ENCODE peak calls at places on chromosomes 6 and 20, in nine cellular contexts. C, X, Q, T, D, F, W, P and L are unnamed samples.

GRCh38 chr20:36439040-36439730 is 102.1 kb upstream of the MYL9 start:
- DNase-seq in D (peak; percentile 80), W (no peak), Q (peak; percentile 81), X (peak; percentile 75), T (peak; percentile 68), F (peak; percentile 82), C (peak; percentile 64), P (peak; percentile 69), L (peak; percentile 90)

GRCh38 chr20:6122873-6123649 is at the start of gene FERMT1:
- DNase-seq in Q (peak; percentile 80), W (peak; percentile 53), D (peak; percentile 69), C (peak; percentile 50), F (peak; percentile 87), X (no peak), T (no peak), P (no peak), L (peak; percentile 90)

GRCh38 chr6:10315631-10316145 is 99.2 kb downstream of the TFAP2A start:
- DNase-seq in W (no peak), D (no peak), P (no peak), C (no peak), F (no peak), X (no peak), T (no peak), Q (no peak), L (no peak)

GRCh38 chr6:5394280-5394679 is 133.0 kb downstream of the FARS2 start:
- DNase-seq in F (no peak), D (no peak), C (no peak), T (no peak), P (no peak), W (no peak), X (no peak), Q (no peak), L (no peak)

GRCh38 chr6:111274593-111275217 is 187.4 kb downstream of the SLC16A10 start:
- DNase-seq in Q (no peak), F (no peak), T (no peak), P (no peak), C (no peak), W (no peak), D (no peak), X (no peak), L (no peak)

GRCh38 chr20:59678951-59679350 is 74.6 kb downstream of the PHACTR3 start:
- DNase-seq in Q (no peak), F (no peak), W (no peak), T (no peak), D (no peak), C (no peak), P (no peak), X (no peak), L (peak; percentile 40)

GRCh38 chr6:14664616-14665315 is 547.2 kb downstream of the CD83 start:
- DNase-seq in X (no peak), T (no peak), Q (no peak), W (no peak), P (peak; percentile 60), D (no peak), F (no peak), C (no peak), L (no peak)

GRCh38 chr6:106490453-106490852 is 129.9 kb downstream of the CRYBG1 start:
- DNase-seq in T (no peak), W (no peak), F (no peak), D (no peak), C (no peak), X (no peak), Q (no peak), P (no peak), L (no peak)

GRCh38 chr6:84052883-84053241 is 19.3 kb downstream of the MRAP2 start:
- DNase-seq in F (no peak), P (no peak), C (no peak), W (no peak), T (no peak), X (no peak), Q (no peak), D (no peak), L (no peak)

GRCh38 chr6:105968230-105968954 is 117.7 kb upstream of the PRDM1 start:
- DNase-seq in C (no peak), D (no peak), P (no peak), X (no peak), F (no peak), T (no peak), W (peak; percentile 29), Q (no peak), L (no peak)

DNA sequence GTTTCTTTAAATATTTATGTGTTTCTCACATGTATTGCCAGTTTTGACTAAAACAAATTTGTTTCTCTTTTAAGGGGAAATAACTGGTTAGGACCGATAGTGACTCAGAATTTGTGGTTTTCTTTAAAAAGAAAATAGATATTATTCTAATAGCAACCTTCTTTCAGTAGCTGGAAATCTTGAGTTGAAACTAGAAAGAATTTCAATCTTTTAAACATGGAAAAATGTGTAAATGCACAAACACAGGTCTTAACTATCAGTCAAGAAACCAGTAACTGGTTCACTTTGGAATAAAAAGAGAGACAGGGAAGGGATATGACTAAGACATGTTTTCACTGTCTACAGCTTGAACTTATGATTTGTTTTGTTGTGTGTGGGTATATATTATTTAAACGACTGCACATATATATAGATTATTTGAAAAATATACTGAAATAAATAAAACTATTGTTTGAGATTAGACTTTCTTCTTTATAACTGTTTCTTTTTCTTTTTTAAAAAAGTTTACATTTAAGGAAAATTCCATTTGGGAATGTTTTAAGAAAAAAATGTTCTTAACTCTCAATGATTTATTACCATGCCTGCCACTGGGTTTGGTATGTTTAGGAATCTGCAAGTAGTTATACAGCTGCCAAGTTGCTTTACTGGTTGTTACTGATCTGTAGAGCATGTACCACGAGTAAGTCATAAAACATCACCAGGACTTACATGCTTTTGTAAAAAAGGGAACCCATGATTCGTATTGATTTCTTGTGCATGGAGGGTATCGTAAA is 753.3 kb upstream of the MARCKS start:
- DNase-seq in W (peak; percentile 97), T (no peak), X (no peak), P (no peak), D (no peak), C (no peak), Q (no peak), F (no peak), L (no peak)
- H3K27ac ChIP-seq in W (peak overlapping the region; percentile 7), T (no peak overlapping the region), X (peak overlapping the region; percentile 38), P (no peak overlapping the region), D (no peak overlapping the region), C (no peak overlapping the region), Q (no peak overlapping the region), F (no peak overlapping the region), L (peak overlapping the region; percentile 36)

GRCh38 chr6:34412054-34412453 is 13.8 kb downstream of the RPS10 start:
- DNase-seq in T (no peak), W (peak; percentile 2), F (no peak), X (no peak), C (no peak), P (no peak), D (no peak), Q (no peak), L (no peak)

GRCh38 chr6:34412643-34413214 is 13.1 kb downstream of the RPS10 start:
- DNase-seq in P (no peak), D (no peak), T (no peak), Q (no peak), W (peak; percentile 43), X (no peak), C (no peak), F (no peak), L (no peak)

GRCh38 chr6:34416877-34417371 is 8.9 kb downstream of the RPS10 start:
- DNase-seq in T (no peak), P (no peak), W (no peak), D (no peak), C (no peak), X (no peak), F (no peak), Q (no peak), L (no peak)

GRCh38 chr6:34418367-34418766 is 7.5 kb downstream of the RPS10 start:
- DNase-seq in F (no peak), P (no peak), W (no peak), C (no peak), D (no peak), T (no peak), Q (no peak), X (no peak), L (no peak)

DNA sequence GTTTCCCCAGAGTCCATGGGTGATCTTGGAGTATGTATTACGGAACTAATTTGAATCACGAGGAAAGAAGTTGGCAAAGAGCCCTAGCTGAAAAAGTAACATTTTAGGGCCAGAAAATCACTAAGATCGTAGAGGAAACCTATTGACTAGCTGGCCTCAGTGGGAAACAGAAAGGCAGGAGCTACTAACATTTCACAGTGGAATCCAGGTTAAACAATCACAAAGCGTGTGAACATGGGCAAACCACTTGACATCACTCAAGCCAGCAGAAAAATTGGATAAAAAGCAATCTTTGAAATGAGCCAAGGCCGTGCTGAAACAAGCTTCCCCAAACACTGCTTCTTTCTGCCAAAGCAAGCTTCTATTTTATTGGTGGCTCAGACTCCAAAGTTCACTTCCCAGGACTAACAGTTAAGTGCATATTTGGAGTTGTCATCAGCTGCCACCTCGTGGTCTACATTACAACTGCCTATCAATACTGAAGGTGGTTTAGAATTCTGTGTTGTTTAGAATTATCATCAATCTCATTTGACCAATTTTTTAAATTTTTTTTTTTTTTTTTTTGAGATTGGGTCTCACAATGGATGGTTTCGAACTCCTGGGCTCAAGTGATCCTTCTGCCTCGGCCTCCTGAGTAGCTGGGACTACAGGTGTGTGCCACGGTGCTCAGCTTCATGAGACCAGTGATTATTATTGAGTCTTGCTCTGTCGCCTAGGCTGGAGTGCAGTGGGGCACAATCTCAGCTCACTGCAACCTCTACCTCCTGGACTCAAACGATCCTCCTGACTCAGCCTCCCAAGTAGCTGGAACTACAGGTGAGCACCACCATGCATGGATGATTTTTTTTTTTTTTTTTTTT is 10.6 kb downstream of the RPS10 start:
- DNase-seq in Q (no peak), W (peak; percentile 62), X (peak; percentile 87), P (peak; percentile 69), F (no peak), D (no peak), C (no peak), T (peak; percentile 85), L (no peak)
- TF ChIP-seq CTCF in Q (peak; percentile 36), W (peak; percentile 52), X (peak; percentile 76), P (peak; percentile 82), F (peak; percentile 3), D (peak; percentile 73), C (peak; percentile 66), T (peak; percentile 69), L (peak; percentile 69)

DNA sequence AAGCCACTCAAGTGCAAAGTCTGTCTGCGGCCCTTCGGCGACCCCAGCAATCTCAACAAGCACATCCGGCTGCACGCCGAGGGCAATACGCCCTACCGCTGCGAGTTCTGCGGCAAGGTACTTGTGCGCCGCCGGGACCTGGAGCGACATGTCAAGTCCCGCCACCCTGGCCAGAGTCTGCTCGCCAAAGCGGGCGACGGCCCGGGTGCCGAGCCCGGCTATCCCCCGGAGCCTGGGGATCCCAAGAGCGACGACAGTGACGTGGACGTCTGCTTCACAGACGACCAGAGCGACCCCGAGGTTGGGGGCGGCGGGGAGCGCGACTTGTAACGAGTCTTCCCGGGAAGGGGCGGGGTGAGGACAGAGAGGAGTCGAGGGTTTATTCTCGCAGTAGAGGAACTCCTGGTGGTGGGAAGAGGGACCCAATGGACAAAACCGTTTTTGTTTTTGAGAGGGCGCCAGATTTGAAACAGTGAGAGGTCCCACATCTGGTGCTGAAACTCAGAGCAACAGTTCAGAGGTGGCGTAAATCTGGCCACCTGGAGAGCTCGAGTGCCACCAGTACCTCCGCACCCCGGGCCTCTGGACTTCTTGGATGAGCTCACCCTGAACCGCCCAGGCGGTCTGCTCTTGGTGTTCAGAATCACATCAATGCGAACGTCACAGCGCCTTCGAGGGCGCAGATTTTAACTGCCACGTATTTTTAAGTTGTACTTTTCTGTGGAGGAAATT is 8.0 kb downstream of the PRDM13 start:
- DNase-seq in T (no peak), F (peak; percentile 78), W (no peak), P (no peak), C (no peak), Q (peak; percentile 76), X (no peak), D (peak; percentile 60), L (no peak)
- H3K4me3 ChIP-seq in T (peak overlapping the region; percentile 34), F (no peak overlapping the region), W (peak overlapping the region; percentile 5), P (peak overlapping the region; percentile 60), C (peak overlapping the region; percentile 69), Q (peak overlapping the region; percentile 42), X (peak overlapping the region; percentile 65), D (peak overlapping the region; percentile 12), L (no peak overlapping the region)

GRCh38 chr20:33994624-33994913 is 858 bp downstream of the RALY start:
- DNase-seq in F (no peak), X (no peak), W (no peak), T (no peak), P (no peak), Q (no peak), D (no peak), C (no peak), L (no peak)
- H3K27ac ChIP-seq in F (peak overlapping the region; percentile 95), X (peak overlapping the region; percentile 98), W (peak overlapping the region; percentile 85), T (peak overlapping the region; percentile 90), P (peak overlapping the region; percentile 78), Q (peak overlapping the region; percentile 100), D (peak overlapping the region; percentile 99), C (peak overlapping the region; percentile 96), L (peak overlapping the region; percentile 83)